ENCODE peak calls at places on chromosomes 2 and 18, in four cellular contexts. Y, O, C and R are unnamed samples. For H3K4me1, the result is how much of the 10 kb centered on the place peaks cover.

GRCh38 chr2:12299431-12299830 is 417.3 kb upstream of the TRIB2 start:
- DNase-seq in Y (no peak), O (no peak), C (no peak), R (no peak)

GRCh38 chr18:3075491-3075890 is 62.5 kb upstream of the LPIN2 start:
- DNase-seq in Y (no peak), O (no peak), C (no peak), R (no peak)

GRCh38 chr18:63303562-63303961 is 16.0 kb downstream of the BCL2 start:
- DNase-seq in Y (no peak), O (no peak), C (no peak), R (no peak)

GRCh38 chr2:158539176-158539895 is 82.6 kb downstream of the PKP4 start:
- DNase-seq in Y (no peak), O (no peak), C (no peak), R (peak)

GRCh38 chr2:218370410-218371063 is 11.5 kb upstream of the SLC11A1 start:
- DNase-seq in Y (peak), O (no peak), C (no peak), R (no peak)

GRCh38 chr2:15875969-15876705 is 64.2 kb upstream of the MYCN start:
- DNase-seq in Y (no peak), O (no peak), C (no peak), R (no peak)

GRCh38 chr2:233289590-233290424 is 17.8 kb upstream of the SAG start:
- DNase-seq in Y (no peak), O (no peak), C (no peak), R (no peak)

GRCh38 chr2:59339121-59339836 is 1098.2 kb upstream of the FANCL start:
- DNase-seq in Y (no peak), O (no peak), C (no peak), R (no peak)

GRCh38 chr2:187461294-187462261 is 13.5 kb upstream of the CALCRL start:
- DNase-seq in Y (no peak), O (peak), C (peak), R (peak)

GRCh38 chr2:1661891-1662605 is 82.3 kb downstream of the PXDN start:
- DNase-seq in Y (peak), O (no peak), C (peak), R (no peak)

GRCh38 chr2:122830157-122830556 is 1074.7 kb downstream of the TSN start:
- DNase-seq in Y (no peak), O (no peak), C (no peak), R (no peak)

GRCh38 chr2:157438907-157439791 is 4.7 kb downstream of the CYTIP start:
- DNase-seq in Y (no peak), O (peak), C (no peak), R (no peak)

GRCh38 chr2:174634130-174635014 is 36.8 kb upstream of the WIPF1 start:
- DNase-seq in Y (no peak), O (no peak), C (no peak), R (no peak)

GRCh38 chr2:68196120-68196716 is 38.5 kb downstream of the PNO1 start:
- DNase-seq in Y (peak), O (peak), C (no peak), R (no peak)

GRCh38 chr2:7916670-7917069 is 765.2 kb upstream of the ID2 start:
- DNase-seq in Y (no peak), O (no peak), C (no peak), R (no peak)

GRCh38 chr2:217934321-217935131 is 68.3 kb downstream of the TNS1 start:
- DNase-seq in Y (peak), O (no peak), C (no peak), R (peak)

GRCh38 chr2:121429119-121429903 is 101.4 kb upstream of the RNU4ATAC start:
- DNase-seq in Y (no peak), O (no peak), C (no peak), R (no peak)

GRCh38 chr2:240604291-240604938 is 17.9 kb downstream of the CAPN10 start:
- DNase-seq in Y (peak), O (peak), C (peak), R (peak)

GRCh38 chr2:1600191-1601063 is 143.9 kb downstream of the PXDN start:
- DNase-seq in Y (no peak), O (no peak), C (no peak), R (peak)

GRCh38 chr18:26777316-26778053 is 88.0 kb downstream of the AQP4 start:
- DNase-seq in Y (no peak), O (peak), C (peak), R (no peak)

GRCh38 chr2:55109219-55109891 is 59.1 kb upstream of the RTN4 start:
- DNase-seq in Y (no peak), O (no peak), C (no peak), R (no peak)
- H3K4me1 ChIP-seq in Y (under half), O (under half), C (under half), R (under half)

GRCh38 chr2:28408764-28409599 is 16.3 kb downstream of the FOSL2 start:
- DNase-seq in Y (peak), O (no peak), C (no peak), R (no peak)

GRCh38 chr2:28411956-28412609 is 19.4 kb downstream of the FOSL2 start:
- DNase-seq in Y (peak), O (no peak), C (no peak), R (no peak)

GRCh38 chr2:28412625-28413151 is 20.0 kb downstream of the FOSL2 start:
- DNase-seq in Y (no peak), O (no peak), C (no peak), R (no peak)

GRCh38 chr2:28413152-28413895 is 20.7 kb downstream of the FOSL2 start:
- DNase-seq in Y (peak), O (no peak), C (peak), R (no peak)

DNA sequence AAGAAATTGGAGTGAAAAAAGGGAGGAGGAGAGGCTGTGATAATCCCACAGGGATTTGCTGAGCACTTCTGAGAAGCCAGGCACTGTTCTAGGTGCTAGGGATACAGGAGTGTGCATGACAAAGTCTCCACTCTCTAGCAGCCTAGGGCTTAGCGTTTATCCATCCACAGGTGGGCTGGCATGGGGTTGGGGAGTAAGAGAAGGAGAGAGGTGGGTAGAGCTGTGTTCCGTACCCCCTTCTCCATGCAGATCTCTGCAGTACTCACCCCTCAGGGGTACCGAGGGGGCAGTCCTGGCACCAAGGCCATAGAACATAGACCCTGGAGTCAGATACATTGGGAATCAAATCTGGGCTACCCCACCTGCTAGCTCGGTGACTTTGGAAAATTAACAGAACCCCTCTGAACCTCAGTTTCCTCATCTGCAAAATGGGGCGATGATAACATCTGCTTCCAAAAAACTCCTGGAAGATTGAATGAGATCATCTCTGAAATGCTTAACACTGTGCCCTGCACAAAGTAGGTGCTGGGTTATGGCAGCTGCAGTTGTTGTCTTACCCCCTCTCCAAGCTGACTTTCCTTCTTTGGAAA is 18.6 kb downstream of the FOSL2 start:
- DNase-seq in Y (peak), O (no peak), C (no peak), R (no peak)
- H3K4me1 ChIP-seq in Y (under half), O (under half), C (under half), R (half or more)

GRCh38 chr2:237431856-237432255 is 17.9 kb upstream of the COL6A3 start:
- DNase-seq in Y (no peak), O (no peak), C (no peak), R (no peak)
- H3K4me1 ChIP-seq in Y (under half), O (under half), C (under half), R (under half)

DNA sequence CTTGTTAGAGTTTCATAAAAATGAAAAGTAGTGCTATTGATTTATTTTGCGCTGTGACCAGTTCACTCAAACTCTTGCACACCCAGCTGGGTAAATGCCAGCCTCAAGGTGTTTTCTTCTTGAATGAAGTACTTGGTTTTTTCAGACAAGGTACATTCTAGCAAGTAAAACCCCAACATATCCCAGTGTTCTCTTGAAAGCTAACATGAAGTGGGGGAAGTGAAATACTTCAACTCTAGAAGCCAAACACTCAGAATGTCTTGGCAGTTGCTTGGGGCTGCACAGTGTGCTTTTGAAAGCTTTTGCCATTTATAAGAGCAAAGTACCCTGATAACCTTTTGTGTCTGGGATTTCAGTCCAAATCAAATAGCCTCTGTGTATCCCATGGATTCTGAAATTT is 13.4 kb downstream of the NPAS2 start:
- DNase-seq in Y (no peak), O (no peak), C (no peak), R (no peak)
- H3K4me1 ChIP-seq in Y (under half), O (under half), C (under half), R (under half)

GRCh38 chr18:59612461-59612860 is 84.8 kb downstream of the CCBE1 start:
- DNase-seq in Y (no peak), O (no peak), C (no peak), R (no peak)
- H3K4me1 ChIP-seq in Y (under half), O (under half), C (under half), R (under half)

GRCh38 chr2:161112885-161113284 is 47.3 kb upstream of the TANK start:
- DNase-seq in Y (no peak), O (no peak), C (no peak), R (no peak)
- H3K4me1 ChIP-seq in Y (under half), O (under half), C (under half), R (under half)